ENCODE peak calls at places on chromosomes 11 and 22, in seven cellular contexts. K is C1 segment of cervical spinal cord, Z is NCI-H2171 treated with DMSO at 0.1 percent for 48 hours, O is NCI-H187 treated with DMSO at 0.1 percent for 48 hours, S is nucleus accumbens, P is RWPE1, A is posterior cingulate gyrus. I is an unnamed sample.

GRCh38 chr11:69383946-69384547 is 90.1 kb downstream of the MYEOV start:
- DNase-seq in K (no peak), Z (no peak), O (no peak), S (no peak), P (no peak), A (peak), I (no peak)

GRCh38 chr11:126647735-126648134 is 292.2 kb downstream of the ST3GAL4 start:
- DNase-seq in K (no peak), Z (no peak), O (no peak), S (no peak), P (peak), A (no peak), I (no peak)

GRCh38 chr11:45777127-45777969 is 27.6 kb upstream of the SLC35C1 start:
- DNase-seq in K (no peak), Z (no peak), O (no peak), S (no peak), P (no peak), A (no peak), I (no peak)

GRCh38 chr11:1356007-1356435 is 33.7 kb upstream of the BRSK2 start:
- DNase-seq in K (no peak), Z (no peak), O (no peak), S (no peak), P (no peak), A (peak), I (peak)

GRCh38 chr22:31585161-31585859 is 76.7 kb downstream of the PISD start:
- DNase-seq in K (no peak), Z (no peak), O (no peak), S (no peak), P (no peak), A (no peak), I (peak)

GRCh38 chr22:19882446-19883381 is 28.0 kb upstream of the GNB1L start:
- DNase-seq in K (no peak), Z (no peak), O (no peak), S (no peak), P (no peak), A (peak), I (no peak)

GRCh38 chr22:21611210-21611977 is 18.4 kb downstream of the YDJC start:
- DNase-seq in K (no peak), Z (no peak), O (no peak), S (no peak), P (no peak), A (no peak), I (no peak)

GRCh38 chr22:42468841-42469240 is 36.6 kb upstream of the NFAM1 start:
- DNase-seq in K (no peak), Z (no peak), O (no peak), S (no peak), P (no peak), A (no peak), I (no peak)

GRCh38 chr11:118217575-118217974 is 7.2 kb downstream of the JAML start:
- DNase-seq in K (no peak), Z (no peak), O (no peak), S (no peak), P (no peak), A (no peak), I (no peak)

GRCh38 chr11:60835472-60835871 is 6.4 kb upstream of the CCDC86 start:
- DNase-seq in K (no peak), Z (peak), O (no peak), S (no peak), P (no peak), A (no peak), I (no peak)

GRCh38 chr22:33883561-33883960 is 36.7 kb downstream of the LARGE1 start:
- DNase-seq in K (no peak), Z (no peak), O (no peak), S (no peak), P (no peak), A (no peak), I (no peak)

GRCh38 chr22:19868773-19869471 is 14.2 kb upstream of the GNB1L start:
- DNase-seq in K (peak), Z (peak), O (no peak), S (peak), P (no peak), A (peak), I (no peak)

GRCh38 chr11:34653851-34654490 is 33.1 kb downstream of the EHF start:
- DNase-seq in K (no peak), Z (no peak), O (no peak), S (no peak), P (peak), A (no peak), I (no peak)

GRCh38 chr11:29783506-29783905 is 233.3 kb downstream of the KCNA4 start:
- DNase-seq in K (no peak), Z (no peak), O (no peak), S (no peak), P (no peak), A (no peak), I (no peak)

GRCh38 chr11:72743321-72744221 is 8.6 kb downstream of the ARAP1 start:
- DNase-seq in K (peak), Z (peak), O (no peak), S (no peak), P (no peak), A (no peak), I (no peak)

GRCh38 chr11:57634311-57634710 is 15.4 kb downstream of the YPEL4 start:
- DNase-seq in K (no peak), Z (no peak), O (no peak), S (no peak), P (no peak), A (no peak), I (no peak)

GRCh38 chr22:48864748-48865147 is 962.9 kb downstream of the BRD1 start:
- DNase-seq in K (no peak), Z (no peak), O (no peak), S (no peak), P (no peak), A (no peak), I (no peak)

GRCh38 chr22:49803667-49804375 is 23.9 kb downstream of the BRD1 start:
- DNase-seq in K (no peak), Z (no peak), O (no peak), S (no peak), P (no peak), A (no peak), I (no peak)

GRCh38 chr11:12234216-12234615 is 123.8 kb downstream of the MICAL2 start:
- DNase-seq in K (no peak), Z (no peak), O (no peak), S (no peak), P (no peak), A (no peak), I (peak)

GRCh38 chr11:132631956-132632355 is 900.3 kb downstream of the OPCML start:
- DNase-seq in K (no peak), Z (no peak), O (no peak), S (no peak), P (no peak), A (no peak), I (no peak)

GRCh38 chr11:8906629-8907028 is 4.4 kb upstream of the AKIP1 start:
- DNase-seq in K (no peak), Z (peak), O (no peak), S (no peak), P (peak), A (no peak), I (peak)

GRCh38 chr22:46983046-46983445 is 220.6 kb downstream of the TBC1D22A start:
- DNase-seq in K (no peak), Z (no peak), O (no peak), S (no peak), P (no peak), A (peak), I (no peak)

GRCh38 chr11:2355000-2355644 is 22.0 kb upstream of the CD81 start:
- DNase-seq in K (no peak), Z (no peak), O (no peak), S (no peak), P (no peak), A (no peak), I (no peak)

GRCh38 chr11:69286358-69287327 is 7.3 kb upstream of the MYEOV start:
- DNase-seq in K (no peak), Z (no peak), O (no peak), S (no peak), P (no peak), A (peak), I (no peak)

GRCh38 chr11:19200410-19201201 is 1.2 kb downstream of the CSRP3 start:
- DNase-seq in K (no peak), Z (no peak), O (no peak), S (no peak), P (peak), A (no peak), I (peak)

I was measured in cardiac muscle cell.